ENCODE peak calls at places on chromosomes 2 and 18, in six cellular contexts. One of them, this sample, is unnamed.

GRCh38 chr2:55616509-55617159 is 788 bp downstream of the PPP4R3B start:
- DNase-seq in IMR-90: peak
- DNase-seq in A549: peak
- DNase-seq in sigmoid colon: no peak
- DNase-seq in transverse colon: peak
- DNase-seq in GM12878: no peak
- DNase-seq in this sample: peak

GRCh38 chr2:102069311-102069974 is 73.1 kb upstream of the IL1R1 start:
- DNase-seq in transverse colon: no peak
- DNase-seq in sigmoid colon: no peak
- DNase-seq in IMR-90: no peak
- DNase-seq in A549: no peak
- DNase-seq in GM12878: no peak
- DNase-seq in this sample: no peak

GRCh38 chr2:176960736-176961135 is 251.9 kb upstream of the HNRNPA3 start:
- DNase-seq in IMR-90: no peak
- DNase-seq in sigmoid colon: no peak
- DNase-seq in A549: no peak
- DNase-seq in transverse colon: no peak
- DNase-seq in GM12878: no peak
- DNase-seq in this sample: no peak

GRCh38 chr2:227582369-227582768 is 16.3 kb upstream of the SCYGR2 start:
- DNase-seq in transverse colon: no peak
- DNase-seq in sigmoid colon: no peak
- DNase-seq in IMR-90: no peak
- DNase-seq in A549: no peak
- DNase-seq in GM12878: no peak
- DNase-seq in this sample: no peak

GRCh38 chr18:7812431-7813063 is 245.4 kb downstream of the PTPRM start:
- DNase-seq in A549: no peak
- DNase-seq in IMR-90: peak
- DNase-seq in sigmoid colon: no peak
- DNase-seq in transverse colon: no peak
- DNase-seq in GM12878: no peak
- DNase-seq in this sample: no peak

GRCh38 chr2:27171351-27171848 is 22.6 kb downstream of the TCF23 start:
- DNase-seq in A549: no peak
- DNase-seq in IMR-90: no peak
- DNase-seq in transverse colon: no peak
- DNase-seq in GM12878: no peak
- DNase-seq in sigmoid colon: no peak
- DNase-seq in this sample: no peak

GRCh38 chr2:17877811-17878221 is 651 bp upstream of the KCNS3 start:
- DNase-seq in A549: no peak
- DNase-seq in transverse colon: peak
- DNase-seq in IMR-90: no peak
- DNase-seq in sigmoid colon: no peak
- DNase-seq in GM12878: no peak
- DNase-seq in this sample: peak

GRCh38 chr18:48803951-48804855 is 146.6 kb downstream of the SMAD7 start:
- DNase-seq in IMR-90: no peak
- DNase-seq in A549: no peak
- DNase-seq in transverse colon: peak
- DNase-seq in sigmoid colon: peak
- DNase-seq in GM12878: no peak
- DNase-seq in this sample: no peak

GRCh38 chr2:30683240-30683956 is 123.8 kb downstream of the CAPN13 start:
- DNase-seq in sigmoid colon: peak
- DNase-seq in IMR-90: no peak
- DNase-seq in A549: no peak
- DNase-seq in transverse colon: no peak
- DNase-seq in GM12878: no peak
- DNase-seq in this sample: no peak

GRCh38 chr2:70477473-70477872 is 76.2 kb downstream of the TGFA start:
- DNase-seq in GM12878: no peak
- DNase-seq in transverse colon: no peak
- DNase-seq in A549: no peak
- DNase-seq in IMR-90: no peak
- DNase-seq in sigmoid colon: no peak
- DNase-seq in this sample: no peak

GRCh38 chr2:216710531-216711282 is 15.4 kb upstream of the IGFBP5 start:
- DNase-seq in GM12878: no peak
- DNase-seq in transverse colon: no peak
- DNase-seq in A549: no peak
- DNase-seq in sigmoid colon: peak
- DNase-seq in IMR-90: peak
- DNase-seq in this sample: no peak

GRCh38 chr2:86584164-86584913 is 21.1 kb upstream of the CHMP3 start:
- DNase-seq in GM12878: no peak
- DNase-seq in sigmoid colon: no peak
- DNase-seq in transverse colon: no peak
- DNase-seq in A549: no peak
- DNase-seq in IMR-90: no peak
- DNase-seq in this sample: no peak

DNA sequence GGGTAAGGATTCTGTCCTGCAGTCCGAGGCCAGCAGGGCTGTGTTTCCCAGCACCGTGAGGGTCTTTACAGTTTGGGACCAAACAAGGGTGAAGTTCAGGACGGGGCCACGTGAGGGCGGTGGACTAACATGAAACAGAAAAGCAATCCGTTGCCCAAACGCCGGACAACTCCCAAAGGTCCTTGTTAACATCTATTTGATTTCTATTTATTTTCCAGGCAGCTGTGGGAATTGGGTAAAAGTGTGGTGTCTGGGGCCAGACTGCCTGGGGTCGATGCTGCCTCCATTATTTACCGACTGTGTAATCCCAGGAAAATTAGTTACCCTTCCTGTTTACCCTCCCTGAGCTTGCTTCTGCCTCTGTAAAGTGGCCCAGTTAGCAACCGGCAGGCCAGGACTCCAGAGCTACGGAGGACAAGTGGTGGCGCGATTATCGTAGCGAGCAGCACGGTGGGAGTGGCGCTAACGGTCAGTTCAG is 66.3 kb upstream of the TCF7L1 start:
- DNase-seq in A549: peak
- DNase-seq in transverse colon: peak
- DNase-seq in GM12878: no peak
- DNase-seq in sigmoid colon: peak
- DNase-seq in IMR-90: peak
- DNase-seq in this sample: peak
- H3K4me3 ChIP-seq in A549: peak
- H3K4me3 ChIP-seq in transverse colon: peak
- H3K4me3 ChIP-seq in GM12878: no peak
- H3K4me3 ChIP-seq in sigmoid colon: peak
- H3K4me3 ChIP-seq in IMR-90: peak
- H3K4me3 ChIP-seq in this sample: no peak

GRCh38 chr2:170822885-170823799 is 6.5 kb downstream of the GAD1 start:
- DNase-seq in transverse colon: no peak
- DNase-seq in A549: no peak
- DNase-seq in IMR-90: no peak
- DNase-seq in GM12878: no peak
- DNase-seq in sigmoid colon: no peak
- DNase-seq in this sample: no peak
- TF ChIP-seq POLR2A in transverse colon: no peak
- TF ChIP-seq POLR2A in A549: no peak
- TF ChIP-seq POLR2A in IMR-90: no peak
- TF ChIP-seq POLR2A in GM12878: no peak
- TF ChIP-seq POLR2A in sigmoid colon: no peak
- TF ChIP-seq POLR2A in this sample: no peak

DNA sequence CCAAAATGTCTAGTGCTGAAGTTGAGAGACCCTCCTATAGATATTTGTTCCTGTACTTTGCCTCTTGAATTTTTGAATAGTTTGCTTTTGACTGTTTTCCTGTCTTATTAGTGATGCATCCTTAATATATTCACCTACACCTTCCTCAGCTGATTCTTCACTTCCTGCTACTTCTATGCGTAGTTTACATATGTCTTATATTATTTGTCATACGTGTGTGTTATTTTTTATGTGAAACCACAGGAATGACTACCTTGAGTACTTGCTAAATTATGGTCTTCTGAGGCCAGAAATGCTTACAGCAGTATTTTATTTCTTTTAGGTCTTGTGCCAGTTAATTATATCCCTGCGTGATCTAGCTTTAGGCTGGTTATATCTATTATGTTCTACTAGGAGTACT is 9.9 kb downstream of the UBE2E3 start:
- DNase-seq in sigmoid colon: no peak
- DNase-seq in IMR-90: no peak
- DNase-seq in GM12878: no peak
- DNase-seq in A549: no peak
- DNase-seq in transverse colon: no peak
- DNase-seq in this sample: no peak
- H3K4me3 ChIP-seq in sigmoid colon: no peak
- H3K4me3 ChIP-seq in IMR-90: no peak
- H3K4me3 ChIP-seq in GM12878: no peak
- H3K4me3 ChIP-seq in A549: no peak
- H3K4me3 ChIP-seq in transverse colon: no peak
- H3K4me3 ChIP-seq in this sample: no peak

GRCh38 chr2:37324536-37324785 is 172 bp downstream of the PRKD3 start:
- DNase-seq in IMR-90: peak
- DNase-seq in A549: no peak
- DNase-seq in sigmoid colon: peak
- DNase-seq in GM12878: no peak
- DNase-seq in transverse colon: peak
- DNase-seq in this sample: peak
- TF ChIP-seq POLR2A in IMR-90: peak
- TF ChIP-seq POLR2A in A549: peak
- TF ChIP-seq POLR2A in sigmoid colon: peak
- TF ChIP-seq POLR2A in GM12878: peak
- TF ChIP-seq POLR2A in transverse colon: peak
- TF ChIP-seq POLR2A in this sample: peak

GRCh38 chr2:201139836-201140599 is 24.1 kb downstream of the CFLAR start:
- DNase-seq in transverse colon: no peak
- DNase-seq in sigmoid colon: no peak
- DNase-seq in A549: no peak
- DNase-seq in IMR-90: no peak
- DNase-seq in GM12878: no peak
- DNase-seq in this sample: no peak
- H3K4me3 ChIP-seq in transverse colon: no peak
- H3K4me3 ChIP-seq in sigmoid colon: no peak
- H3K4me3 ChIP-seq in A549: no peak
- H3K4me3 ChIP-seq in IMR-90: no peak
- H3K4me3 ChIP-seq in GM12878: no peak
- H3K4me3 ChIP-seq in this sample: no peak

DNA sequence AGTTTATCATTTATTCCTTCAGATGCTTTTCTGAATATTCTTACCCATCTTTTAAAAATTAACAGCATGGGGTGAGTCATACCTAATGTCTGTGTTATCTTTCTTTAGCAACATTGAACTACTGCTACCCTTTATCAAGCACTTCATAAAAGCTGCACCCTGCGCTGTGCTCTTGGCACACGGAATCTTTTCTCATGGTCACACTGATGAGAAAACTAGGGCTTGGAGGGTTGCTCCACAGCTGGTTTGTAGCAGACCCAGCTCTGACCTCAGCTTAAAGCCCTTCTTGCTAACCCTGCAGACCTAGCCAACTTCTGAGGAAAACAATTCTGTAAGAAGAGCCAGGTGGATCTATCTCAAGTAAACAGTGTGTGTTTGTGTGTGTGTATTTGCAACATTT is 106.3 kb downstream of the RNF144A start:
- DNase-seq in A549: no peak
- DNase-seq in GM12878: no peak
- DNase-seq in sigmoid colon: peak
- DNase-seq in transverse colon: no peak
- DNase-seq in IMR-90: no peak
- DNase-seq in this sample: no peak
- TF ChIP-seq POLR2A in A549: no peak
- TF ChIP-seq POLR2A in GM12878: no peak
- TF ChIP-seq POLR2A in sigmoid colon: no peak
- TF ChIP-seq POLR2A in transverse colon: no peak
- TF ChIP-seq POLR2A in IMR-90: no peak
- TF ChIP-seq POLR2A in this sample: no peak

This sample was measured in prostate gland.